ENCODE peak calls at places on chromosome 12, in five cellular contexts. S is MM.1S, K is NCI-H2081 treated with DMSO at 0.1 percent for 48 hours, C is GM12865, R is mammary epithelial cell. T is an unnamed sample.

GRCh38 chr12:8156845-8157244 is at the start of gene ZNF705A:
- DNase-seq in R (peak; percentile 61), K (no peak), S (no peak), C (no peak), T (peak; percentile 98)

GRCh38 chr12:32331133-32331532 is 68.2 kb upstream of the FGD4 start:
- DNase-seq in K (no peak), R (peak; percentile 2), S (no peak), C (no peak), T (peak; percentile 70)

GRCh38 chr12:27367078-27367477 is 34.4 kb downstream of the BMAL2 start:
- DNase-seq in K (no peak), R (peak; percentile 21), C (no peak), S (no peak), T (no peak)

GRCh38 chr12:111222520-111222919 is 146.4 kb downstream of the PHETA1 start:
- DNase-seq in R (no peak), C (no peak), K (no peak), S (no peak), T (no peak)

GRCh38 chr12:118645219-118645618 is 268.9 kb downstream of the SUDS3 start:
- DNase-seq in S (peak; percentile 11), R (no peak), K (no peak), C (peak; percentile 30), T (no peak)

GRCh38 chr12:67515679-67516363 is 132.7 kb upstream of the DYRK2 start:
- DNase-seq in S (peak; percentile 96), C (peak; percentile 87), R (no peak), K (peak; percentile 89), T (no peak)

GRCh38 chr12:20423557-20423956 is 55.2 kb downstream of the PDE3A start:
- DNase-seq in C (no peak), K (no peak), S (no peak), R (no peak), T (no peak)

GRCh38 chr12:59357811-59358210 is 238.0 kb upstream of the SLC16A7 start:
- DNase-seq in R (peak; percentile 41), K (no peak), C (no peak), S (no peak), T (no peak)

GRCh38 chr12:31322651-31323248 is 3.2 kb downstream of the SINHCAF start:
- DNase-seq in C (no peak), K (no peak), R (peak; percentile 34), S (no peak), T (peak; percentile 65)

GRCh38 chr12:34398366-34398705 is 376.0 kb downstream of the ALG10 start:
- DNase-seq in S (no peak), C (no peak), K (no peak), R (no peak), T (no peak)

GRCh38 chr12:50949801-50950302 is 2.5 kb upstream of the HIGD1C start:
- DNase-seq in C (no peak), K (no peak), R (no peak), S (no peak), T (no peak)

GRCh38 chr12:32400114-32400672 is 835 bp downstream of the FGD4 start:
- DNase-seq in K (no peak), R (peak; percentile 55), S (peak; percentile 15), C (no peak), T (peak; percentile 47)

T was measured in renal cortical epithelial cell.